ENCODE peak calls at places on chromosome 2, in six cellular contexts. E is activated CD4-positive, alpha-beta T cell treated with anti-CD3 and anti-CD28 coated beads, Interleukin-2, amount 10 ng/mL, durations not matched to agents 7 days and 5 days; Z is mucosa of gallbladder; D is HT1080; U is DND-41; O is Kasumi-1. V is an unnamed sample.
A peak's percentile ranks its signal among the peaks of the same experiment; 100 is the strongest.

GRCh38 chr2:196239622-196240587 is 68.5 kb upstream of the STK17B start:
- DNase-seq in E (peak; percentile 91), Z (peak; percentile 72), D (peak; percentile 94), U (peak; percentile 92), O (peak; percentile 99), V (peak; percentile 69)

GRCh38 chr2:120919771-120920437 is 184.2 kb downstream of the GLI2 start:
- DNase-seq in E (no peak), Z (no peak), D (no peak), U (no peak), O (no peak), V (no peak)

GRCh38 chr2:70703900-70704549 is 64.0 kb downstream of the ADD2 start:
- DNase-seq in E (no peak), Z (no peak), D (no peak), U (no peak), O (no peak), V (no peak)

GRCh38 chr2:9382604-9383235 is 40.6 kb downstream of the ITGB1BP1 start:
- DNase-seq in E (no peak), Z (no peak), D (peak; percentile 47), U (no peak), O (no peak), V (no peak)

GRCh38 chr2:27249891-27250651 is 12.8 kb downstream of the SLC30A3 start:
- DNase-seq in E (peak; percentile 45), Z (peak; percentile 21), D (peak; percentile 33), U (no peak), O (peak; percentile 54), V (peak; percentile 23)

GRCh38 chr2:54577944-54578667 is 122.0 kb downstream of the SPTBN1 start:
- DNase-seq in E (no peak), Z (no peak), D (no peak), U (no peak), O (no peak), V (no peak)

GRCh38 chr2:98419977-98420725 is 24.5 kb upstream of the INPP4A start:
- DNase-seq in E (no peak), Z (no peak), D (peak; percentile 24), U (no peak), O (no peak), V (no peak)

GRCh38 chr2:113703404-113704299 is 52.8 kb downstream of the SLC35F5 start:
- DNase-seq in E (no peak), Z (no peak), D (no peak), U (no peak), O (no peak), V (peak; percentile 77)

GRCh38 chr2:98771264-98771663 is 40.3 kb upstream of the MGAT4A start:
- DNase-seq in E (no peak), Z (no peak), D (no peak), U (peak; percentile 39), O (no peak), V (no peak)

GRCh38 chr2:1791670-1792069 is 47.4 kb upstream of the PXDN start:
- DNase-seq in E (no peak), Z (no peak), D (no peak), U (no peak), O (no peak), V (no peak)

GRCh38 chr2:26838121-26838906 is 9.6 kb upstream of the DPYSL5 start:
- DNase-seq in E (no peak), Z (no peak), D (no peak), U (no peak), O (peak; percentile 70), V (no peak)

GRCh38 chr2:64124168-64124567 is 20.1 kb downstream of the PELI1 start:
- DNase-seq in E (no peak), Z (no peak), D (no peak), U (no peak), O (no peak), V (peak; percentile 50)

GRCh38 chr2:172995323-172996244 is 80.1 kb upstream of the MAP3K20 start:
- DNase-seq in E (no peak), Z (peak; percentile 32), D (peak; percentile 78), U (no peak), O (peak; percentile 45), V (peak; percentile 4)

GRCh38 chr2:178194600-178195389 is 483 bp downstream of the OSBPL6 start:
- DNase-seq in E (peak; percentile 8), Z (peak; percentile 12), D (peak; percentile 60), U (no peak), O (no peak), V (peak; percentile 27)

GRCh38 chr2:16012626-16013501 is 72.5 kb downstream of the MYCN start:
- DNase-seq in E (no peak), Z (peak; percentile 59), D (no peak), U (no peak), O (no peak), V (peak; percentile 63)

GRCh38 chr2:242044206-242044590 is 174.7 kb downstream of the RTP5 start:
- DNase-seq in E (no peak), Z (no peak), D (no peak), U (no peak), O (no peak), V (no peak)

V was measured in small intestine.